ENCODE peak calls at places on chromosomes 16 and 17, in five cellular contexts. One of them, this sample, is unnamed.

GRCh38 chr16:68257251-68257905 is 6.9 kb upstream of the SLC7A6 start:
- DNase-seq in choroid plexus epithelial cell: no peak
- DNase-seq in T follicular helper cell: no peak
- DNase-seq in stimulated activated CD4-positive, alpha-beta T cell treated with anti-CD3 and anti-CD28 coated beads, Interleukin-1b, Interleukin-23, amount 100 ng/mL, for 48 hours: no peak
- DNase-seq in NCI-H1417 treated with DMSO at 0.1 percent for 48 hours: no peak
- DNase-seq in this sample: no peak

GRCh38 chr16:89431158-89431584 is 59.2 kb downstream of the ANKRD11 start:
- DNase-seq in choroid plexus epithelial cell: no peak
- DNase-seq in T follicular helper cell: no peak
- DNase-seq in stimulated activated CD4-positive, alpha-beta T cell treated with anti-CD3 and anti-CD28 coated beads, Interleukin-1b, Interleukin-23, amount 100 ng/mL, for 48 hours: no peak
- DNase-seq in NCI-H1417 treated with DMSO at 0.1 percent for 48 hours: no peak
- DNase-seq in this sample: no peak

GRCh38 chr16:89910717-89911354 is 7.8 kb upstream of the MC1R start:
- DNase-seq in choroid plexus epithelial cell: no peak
- DNase-seq in T follicular helper cell: no peak
- DNase-seq in stimulated activated CD4-positive, alpha-beta T cell treated with anti-CD3 and anti-CD28 coated beads, Interleukin-1b, Interleukin-23, amount 100 ng/mL, for 48 hours: no peak
- DNase-seq in NCI-H1417 treated with DMSO at 0.1 percent for 48 hours: no peak
- DNase-seq in this sample: no peak

GRCh38 chr16:57480127-57480753 is 6.1 kb downstream of the DOK4 start:
- DNase-seq in choroid plexus epithelial cell: peak
- DNase-seq in T follicular helper cell: no peak
- DNase-seq in stimulated activated CD4-positive, alpha-beta T cell treated with anti-CD3 and anti-CD28 coated beads, Interleukin-1b, Interleukin-23, amount 100 ng/mL, for 48 hours: no peak
- DNase-seq in NCI-H1417 treated with DMSO at 0.1 percent for 48 hours: no peak
- DNase-seq in this sample: no peak

GRCh38 chr17:17141860-17142552 is 64.1 kb downstream of the PLD6 start:
- DNase-seq in choroid plexus epithelial cell: peak
- DNase-seq in T follicular helper cell: peak
- DNase-seq in stimulated activated CD4-positive, alpha-beta T cell treated with anti-CD3 and anti-CD28 coated beads, Interleukin-1b, Interleukin-23, amount 100 ng/mL, for 48 hours: peak
- DNase-seq in NCI-H1417 treated with DMSO at 0.1 percent for 48 hours: no peak
- DNase-seq in this sample: peak

GRCh38 chr17:50693041-50693682 is 14.6 kb downstream of the ANKRD40 start:
- DNase-seq in choroid plexus epithelial cell: peak
- DNase-seq in T follicular helper cell: no peak
- DNase-seq in stimulated activated CD4-positive, alpha-beta T cell treated with anti-CD3 and anti-CD28 coated beads, Interleukin-1b, Interleukin-23, amount 100 ng/mL, for 48 hours: no peak
- DNase-seq in NCI-H1417 treated with DMSO at 0.1 percent for 48 hours: no peak
- DNase-seq in this sample: no peak

GRCh38 chr17:35079547-35079946 is 16.0 kb upstream of the RFFL start:
- DNase-seq in choroid plexus epithelial cell: peak
- DNase-seq in T follicular helper cell: no peak
- DNase-seq in stimulated activated CD4-positive, alpha-beta T cell treated with anti-CD3 and anti-CD28 coated beads, Interleukin-1b, Interleukin-23, amount 100 ng/mL, for 48 hours: no peak
- DNase-seq in NCI-H1417 treated with DMSO at 0.1 percent for 48 hours: no peak
- DNase-seq in this sample: no peak

GRCh38 chr17:66431080-66431795 is 128.8 kb downstream of the PRKCA start:
- DNase-seq in choroid plexus epithelial cell: peak
- DNase-seq in T follicular helper cell: no peak
- DNase-seq in stimulated activated CD4-positive, alpha-beta T cell treated with anti-CD3 and anti-CD28 coated beads, Interleukin-1b, Interleukin-23, amount 100 ng/mL, for 48 hours: no peak
- DNase-seq in NCI-H1417 treated with DMSO at 0.1 percent for 48 hours: no peak
- DNase-seq in this sample: no peak

GRCh38 chr17:49836111-49837030 is 11.5 kb downstream of the TAC4 start:
- DNase-seq in choroid plexus epithelial cell: peak
- DNase-seq in T follicular helper cell: no peak
- DNase-seq in stimulated activated CD4-positive, alpha-beta T cell treated with anti-CD3 and anti-CD28 coated beads, Interleukin-1b, Interleukin-23, amount 100 ng/mL, for 48 hours: no peak
- DNase-seq in NCI-H1417 treated with DMSO at 0.1 percent for 48 hours: no peak
- DNase-seq in this sample: no peak